ENCODE peak calls at places on chromosomes 7 and 10, in eight cellular contexts. One of them, this sample, is unnamed.

GRCh38 chr7:138865843-138866242 is 67.8 kb upstream of the ATP6V0A4 start:
- DNase-seq in EL: no peak
- DNase-seq in foreskin fibroblast: no peak
- DNase-seq in nucleus accumbens: no peak
- DNase-seq in NCI-H187: no peak
- DNase-seq in BJ: no peak
- DNase-seq in activated CD4-positive, alpha-beta T cell treated with anti-CD3 and anti-CD28 coated beads, Interleukin-2, amount 10 ng/mL, durations not matched to agents 24 days and 14 days: peak; percentile 88
- DNase-seq in uterus: no peak
- DNase-seq in this sample: no peak

GRCh38 chr7:129438839-129439640 is 4.8 kb downstream of the STRIP2 start:
- DNase-seq in EL: peak; percentile 62
- DNase-seq in foreskin fibroblast: peak; percentile 68
- DNase-seq in nucleus accumbens: no peak
- DNase-seq in NCI-H187: no peak
- DNase-seq in BJ: no peak
- DNase-seq in activated CD4-positive, alpha-beta T cell treated with anti-CD3 and anti-CD28 coated beads, Interleukin-2, amount 10 ng/mL, durations not matched to agents 24 days and 14 days: peak; percentile 77
- DNase-seq in uterus: no peak
- DNase-seq in this sample: peak; percentile 34

GRCh38 chr10:114635797-114636550 is 22.1 kb downstream of the ABLIM1 start:
- DNase-seq in EL: no peak
- DNase-seq in foreskin fibroblast: no peak
- DNase-seq in nucleus accumbens: no peak
- DNase-seq in NCI-H187: peak; percentile 36
- DNase-seq in BJ: no peak
- DNase-seq in activated CD4-positive, alpha-beta T cell treated with anti-CD3 and anti-CD28 coated beads, Interleukin-2, amount 10 ng/mL, durations not matched to agents 24 days and 14 days: no peak
- DNase-seq in uterus: no peak
- DNase-seq in this sample: no peak

GRCh38 chr10:7441395-7442161 is 30.7 kb upstream of the SFMBT2 start:
- DNase-seq in EL: no peak
- DNase-seq in foreskin fibroblast: no peak
- DNase-seq in nucleus accumbens: no peak
- DNase-seq in NCI-H187: no peak
- DNase-seq in BJ: no peak
- DNase-seq in activated CD4-positive, alpha-beta T cell treated with anti-CD3 and anti-CD28 coated beads, Interleukin-2, amount 10 ng/mL, durations not matched to agents 24 days and 14 days: no peak
- DNase-seq in uterus: no peak
- DNase-seq in this sample: no peak

GRCh38 chr10:3980660-3981059 is 195.7 kb upstream of the KLF6 start:
- DNase-seq in EL: no peak
- DNase-seq in foreskin fibroblast: no peak
- DNase-seq in nucleus accumbens: no peak
- DNase-seq in NCI-H187: no peak
- DNase-seq in BJ: no peak
- DNase-seq in activated CD4-positive, alpha-beta T cell treated with anti-CD3 and anti-CD28 coated beads, Interleukin-2, amount 10 ng/mL, durations not matched to agents 24 days and 14 days: no peak
- DNase-seq in uterus: no peak
- DNase-seq in this sample: no peak

GRCh38 chr7:100693312-100694195 is 496 bp downstream of the GIGYF1 start:
- DNase-seq in EL: no peak
- DNase-seq in foreskin fibroblast: no peak
- DNase-seq in nucleus accumbens: no peak
- DNase-seq in NCI-H187: no peak
- DNase-seq in BJ: no peak
- DNase-seq in activated CD4-positive, alpha-beta T cell treated with anti-CD3 and anti-CD28 coated beads, Interleukin-2, amount 10 ng/mL, durations not matched to agents 24 days and 14 days: peak; percentile 69
- DNase-seq in uterus: no peak
- DNase-seq in this sample: no peak

GRCh38 chr7:37927739-37928444 is 7.5 kb downstream of the EPDR1 start:
- DNase-seq in EL: no peak
- DNase-seq in foreskin fibroblast: no peak
- DNase-seq in nucleus accumbens: no peak
- DNase-seq in NCI-H187: no peak
- DNase-seq in BJ: no peak
- DNase-seq in activated CD4-positive, alpha-beta T cell treated with anti-CD3 and anti-CD28 coated beads, Interleukin-2, amount 10 ng/mL, durations not matched to agents 24 days and 14 days: no peak
- DNase-seq in uterus: no peak
- DNase-seq in this sample: no peak

GRCh38 chr10:20276127-20276979 is 460.1 kb downstream of the PLXDC2 start:
- DNase-seq in EL: no peak
- DNase-seq in foreskin fibroblast: no peak
- DNase-seq in nucleus accumbens: no peak
- DNase-seq in NCI-H187: no peak
- DNase-seq in BJ: no peak
- DNase-seq in activated CD4-positive, alpha-beta T cell treated with anti-CD3 and anti-CD28 coated beads, Interleukin-2, amount 10 ng/mL, durations not matched to agents 24 days and 14 days: no peak
- DNase-seq in uterus: no peak
- DNase-seq in this sample: no peak

GRCh38 chr10:48634198-48634983 is 29.5 kb upstream of the ARHGAP22 start:
- DNase-seq in EL: peak; percentile 54
- DNase-seq in foreskin fibroblast: peak; percentile 88
- DNase-seq in nucleus accumbens: peak; percentile 41
- DNase-seq in NCI-H187: no peak
- DNase-seq in BJ: peak; percentile 31
- DNase-seq in activated CD4-positive, alpha-beta T cell treated with anti-CD3 and anti-CD28 coated beads, Interleukin-2, amount 10 ng/mL, durations not matched to agents 24 days and 14 days: peak; percentile 68
- DNase-seq in uterus: no peak
- DNase-seq in this sample: no peak

GRCh38 chr7:158362912-158363905 is 224.4 kb downstream of the PTPRN2 start:
- DNase-seq in EL: no peak
- DNase-seq in foreskin fibroblast: no peak
- DNase-seq in nucleus accumbens: no peak
- DNase-seq in NCI-H187: no peak
- DNase-seq in BJ: no peak
- DNase-seq in activated CD4-positive, alpha-beta T cell treated with anti-CD3 and anti-CD28 coated beads, Interleukin-2, amount 10 ng/mL, durations not matched to agents 24 days and 14 days: peak; percentile 60
- DNase-seq in uterus: no peak
- DNase-seq in this sample: no peak

GRCh38 chr10:4025339-4025738 is 240.3 kb upstream of the KLF6 start:
- DNase-seq in EL: no peak
- DNase-seq in foreskin fibroblast: no peak
- DNase-seq in nucleus accumbens: no peak
- DNase-seq in NCI-H187: no peak
- DNase-seq in BJ: no peak
- DNase-seq in activated CD4-positive, alpha-beta T cell treated with anti-CD3 and anti-CD28 coated beads, Interleukin-2, amount 10 ng/mL, durations not matched to agents 24 days and 14 days: no peak
- DNase-seq in uterus: no peak
- DNase-seq in this sample: no peak

GRCh38 chr10:24451325-24451820 is 242.4 kb downstream of the KIAA1217 start:
- DNase-seq in EL: no peak
- DNase-seq in foreskin fibroblast: no peak
- DNase-seq in nucleus accumbens: no peak
- DNase-seq in NCI-H187: no peak
- DNase-seq in BJ: no peak
- DNase-seq in activated CD4-positive, alpha-beta T cell treated with anti-CD3 and anti-CD28 coated beads, Interleukin-2, amount 10 ng/mL, durations not matched to agents 24 days and 14 days: peak; percentile 72
- DNase-seq in uterus: no peak
- DNase-seq in this sample: no peak

GRCh38 chr7:18565337-18565736 is 69.8 kb downstream of the HDAC9 start:
- DNase-seq in EL: no peak
- DNase-seq in foreskin fibroblast: no peak
- DNase-seq in nucleus accumbens: no peak
- DNase-seq in NCI-H187: no peak
- DNase-seq in BJ: no peak
- DNase-seq in activated CD4-positive, alpha-beta T cell treated with anti-CD3 and anti-CD28 coated beads, Interleukin-2, amount 10 ng/mL, durations not matched to agents 24 days and 14 days: no peak
- DNase-seq in uterus: no peak
- DNase-seq in this sample: no peak

GRCh38 chr10:80443531-80443974 is 10.6 kb upstream of the TSPAN14 start:
- DNase-seq in EL: peak; percentile 65
- DNase-seq in foreskin fibroblast: peak; percentile 23
- DNase-seq in nucleus accumbens: no peak
- DNase-seq in NCI-H187: no peak
- DNase-seq in BJ: no peak
- DNase-seq in activated CD4-positive, alpha-beta T cell treated with anti-CD3 and anti-CD28 coated beads, Interleukin-2, amount 10 ng/mL, durations not matched to agents 24 days and 14 days: peak; percentile 77
- DNase-seq in uterus: no peak
- DNase-seq in this sample: peak; percentile 49

GRCh38 chr10:930415-931325 is 835 bp downstream of the LARP4B start:
- DNase-seq in EL: peak; percentile 61
- DNase-seq in foreskin fibroblast: peak; percentile 29
- DNase-seq in nucleus accumbens: no peak
- DNase-seq in NCI-H187: no peak
- DNase-seq in BJ: no peak
- DNase-seq in activated CD4-positive, alpha-beta T cell treated with anti-CD3 and anti-CD28 coated beads, Interleukin-2, amount 10 ng/mL, durations not matched to agents 24 days and 14 days: peak; percentile 81
- DNase-seq in uterus: no peak
- DNase-seq in this sample: peak; percentile 25

GRCh38 chr10:19432000-19432399 is 383.4 kb downstream of the MALRD1 start:
- DNase-seq in EL: no peak
- DNase-seq in foreskin fibroblast: no peak
- DNase-seq in nucleus accumbens: no peak
- DNase-seq in NCI-H187: no peak
- DNase-seq in BJ: no peak
- DNase-seq in activated CD4-positive, alpha-beta T cell treated with anti-CD3 and anti-CD28 coated beads, Interleukin-2, amount 10 ng/mL, durations not matched to agents 24 days and 14 days: no peak
- DNase-seq in uterus: no peak
- DNase-seq in this sample: no peak

GRCh38 chr10:52523696-52524095 is 209.6 kb downstream of the DKK1 start:
- DNase-seq in EL: no peak
- DNase-seq in foreskin fibroblast: no peak
- DNase-seq in nucleus accumbens: no peak
- DNase-seq in NCI-H187: no peak
- DNase-seq in BJ: no peak
- DNase-seq in activated CD4-positive, alpha-beta T cell treated with anti-CD3 and anti-CD28 coated beads, Interleukin-2, amount 10 ng/mL, durations not matched to agents 24 days and 14 days: no peak
- DNase-seq in uterus: no peak
- DNase-seq in this sample: no peak

GRCh38 chr7:44286618-44287487 is 38.5 kb downstream of the CAMK2B start:
- DNase-seq in EL: no peak
- DNase-seq in foreskin fibroblast: no peak
- DNase-seq in nucleus accumbens: no peak
- DNase-seq in NCI-H187: no peak
- DNase-seq in BJ: no peak
- DNase-seq in activated CD4-positive, alpha-beta T cell treated with anti-CD3 and anti-CD28 coated beads, Interleukin-2, amount 10 ng/mL, durations not matched to agents 24 days and 14 days: no peak
- DNase-seq in uterus: peak; percentile 8
- DNase-seq in this sample: no peak

GRCh38 chr7:43204081-43204480 is 91.6 kb downstream of the HECW1 start:
- DNase-seq in EL: peak; percentile 36
- DNase-seq in foreskin fibroblast: peak; percentile 59
- DNase-seq in nucleus accumbens: no peak
- DNase-seq in NCI-H187: no peak
- DNase-seq in BJ: no peak
- DNase-seq in activated CD4-positive, alpha-beta T cell treated with anti-CD3 and anti-CD28 coated beads, Interleukin-2, amount 10 ng/mL, durations not matched to agents 24 days and 14 days: no peak
- DNase-seq in uterus: no peak
- DNase-seq in this sample: peak; percentile 51

GRCh38 chr10:12389154-12389734 is 39.9 kb downstream of the CAMK1D start:
- DNase-seq in EL: no peak
- DNase-seq in foreskin fibroblast: no peak
- DNase-seq in nucleus accumbens: no peak
- DNase-seq in NCI-H187: no peak
- DNase-seq in BJ: no peak
- DNase-seq in activated CD4-positive, alpha-beta T cell treated with anti-CD3 and anti-CD28 coated beads, Interleukin-2, amount 10 ng/mL, durations not matched to agents 24 days and 14 days: no peak
- DNase-seq in uterus: no peak
- DNase-seq in this sample: no peak

GRCh38 chr10:62437696-62438095 is 63.5 kb downstream of the ZNF365 start:
- DNase-seq in EL: peak; percentile 77
- DNase-seq in foreskin fibroblast: peak; percentile 73
- DNase-seq in nucleus accumbens: no peak
- DNase-seq in NCI-H187: no peak
- DNase-seq in BJ: peak; percentile 89
- DNase-seq in activated CD4-positive, alpha-beta T cell treated with anti-CD3 and anti-CD28 coated beads, Interleukin-2, amount 10 ng/mL, durations not matched to agents 24 days and 14 days: peak; percentile 79
- DNase-seq in uterus: no peak
- DNase-seq in this sample: peak; percentile 88

GRCh38 chr7:105336009-105336408 is 52.7 kb downstream of the SRPK2 start:
- DNase-seq in EL: no peak
- DNase-seq in foreskin fibroblast: no peak
- DNase-seq in nucleus accumbens: no peak
- DNase-seq in NCI-H187: no peak
- DNase-seq in BJ: no peak
- DNase-seq in activated CD4-positive, alpha-beta T cell treated with anti-CD3 and anti-CD28 coated beads, Interleukin-2, amount 10 ng/mL, durations not matched to agents 24 days and 14 days: no peak
- DNase-seq in uterus: no peak
- DNase-seq in this sample: no peak

GRCh38 chr7:98869374-98870070 is at the start of gene TMEM130:
- DNase-seq in EL: no peak
- DNase-seq in foreskin fibroblast: no peak
- DNase-seq in nucleus accumbens: no peak
- DNase-seq in NCI-H187: no peak
- DNase-seq in BJ: no peak
- DNase-seq in activated CD4-positive, alpha-beta T cell treated with anti-CD3 and anti-CD28 coated beads, Interleukin-2, amount 10 ng/mL, durations not matched to agents 24 days and 14 days: no peak
- DNase-seq in uterus: no peak
- DNase-seq in this sample: no peak

GRCh38 chr10:33878238-33878637 is 543.8 kb upstream of the NRP1 start:
- DNase-seq in EL: no peak
- DNase-seq in foreskin fibroblast: no peak
- DNase-seq in nucleus accumbens: no peak
- DNase-seq in NCI-H187: no peak
- DNase-seq in BJ: no peak
- DNase-seq in activated CD4-positive, alpha-beta T cell treated with anti-CD3 and anti-CD28 coated beads, Interleukin-2, amount 10 ng/mL, durations not matched to agents 24 days and 14 days: no peak
- DNase-seq in uterus: no peak
- DNase-seq in this sample: no peak

GRCh38 chr10:73480158-73480557 is 15.7 kb downstream of the PPP3CB start:
- DNase-seq in EL: peak; percentile 80
- DNase-seq in foreskin fibroblast: peak; percentile 20
- DNase-seq in nucleus accumbens: no peak
- DNase-seq in NCI-H187: no peak
- DNase-seq in BJ: no peak
- DNase-seq in activated CD4-positive, alpha-beta T cell treated with anti-CD3 and anti-CD28 coated beads, Interleukin-2, amount 10 ng/mL, durations not matched to agents 24 days and 14 days: no peak
- DNase-seq in uterus: no peak
- DNase-seq in this sample: peak; percentile 46

GRCh38 chr7:90666186-90666585 is 70.1 kb downstream of the CDK14 start:
- DNase-seq in EL: no peak
- DNase-seq in foreskin fibroblast: no peak
- DNase-seq in nucleus accumbens: no peak
- DNase-seq in NCI-H187: no peak
- DNase-seq in BJ: no peak
- DNase-seq in activated CD4-positive, alpha-beta T cell treated with anti-CD3 and anti-CD28 coated beads, Interleukin-2, amount 10 ng/mL, durations not matched to agents 24 days and 14 days: no peak
- DNase-seq in uterus: peak; percentile 61
- DNase-seq in this sample: no peak

GRCh38 chr10:43803816-43804215 is 155.1 kb upstream of the ZNF32 start:
- DNase-seq in EL: no peak
- DNase-seq in foreskin fibroblast: no peak
- DNase-seq in nucleus accumbens: no peak
- DNase-seq in NCI-H187: no peak
- DNase-seq in BJ: no peak
- DNase-seq in activated CD4-positive, alpha-beta T cell treated with anti-CD3 and anti-CD28 coated beads, Interleukin-2, amount 10 ng/mL, durations not matched to agents 24 days and 14 days: no peak
- DNase-seq in uterus: no peak
- DNase-seq in this sample: no peak

GRCh38 chr7:45698527-45699309 is 124.5 kb downstream of the ADCY1 start:
- DNase-seq in EL: no peak
- DNase-seq in foreskin fibroblast: no peak
- DNase-seq in nucleus accumbens: no peak
- DNase-seq in NCI-H187: no peak
- DNase-seq in BJ: no peak
- DNase-seq in activated CD4-positive, alpha-beta T cell treated with anti-CD3 and anti-CD28 coated beads, Interleukin-2, amount 10 ng/mL, durations not matched to agents 24 days and 14 days: no peak
- DNase-seq in uterus: no peak
- DNase-seq in this sample: no peak

GRCh38 chr10:23341004-23341403 is 3.6 kb downstream of the C10orf67 start:
- DNase-seq in EL: peak; percentile 58
- DNase-seq in foreskin fibroblast: peak; percentile 23
- DNase-seq in nucleus accumbens: no peak
- DNase-seq in NCI-H187: no peak
- DNase-seq in BJ: no peak
- DNase-seq in activated CD4-positive, alpha-beta T cell treated with anti-CD3 and anti-CD28 coated beads, Interleukin-2, amount 10 ng/mL, durations not matched to agents 24 days and 14 days: peak; percentile 69
- DNase-seq in uterus: no peak
- DNase-seq in this sample: peak; percentile 41

This sample was measured in HFFc6.